ENCODE peak calls at places on chromosomes 7 and 10, in nine cellular contexts. One of them, this sample, is unnamed.

GRCh38 chr7:70846208-70846607 is 285.7 kb upstream of the GALNT17 start:
- DNase-seq in body of pancreas: no peak
- DNase-seq in fibroblast of mammary gland: no peak
- DNase-seq in HFF-Myc: no peak
- DNase-seq in breast epithelium: no peak
- DNase-seq in epithelial cell of esophagus: no peak
- DNase-seq in mammary epithelial cell: no peak
- DNase-seq in GM20000: no peak
- DNase-seq in retinal pigment epithelial cell: no peak
- DNase-seq in this sample: no peak

GRCh38 chr10:113297226-113297625 is 255.6 kb upstream of the HABP2 start:
- DNase-seq in retinal pigment epithelial cell: no peak
- DNase-seq in fibroblast of mammary gland: no peak
- DNase-seq in epithelial cell of esophagus: peak
- DNase-seq in mammary epithelial cell: no peak
- DNase-seq in breast epithelium: peak
- DNase-seq in GM20000: no peak
- DNase-seq in HFF-Myc: no peak
- DNase-seq in body of pancreas: no peak
- DNase-seq in this sample: peak

GRCh38 chr7:101913876-101914275 is 96.5 kb downstream of the CUX1 start:
- DNase-seq in epithelial cell of esophagus: no peak
- DNase-seq in GM20000: no peak
- DNase-seq in body of pancreas: no peak
- DNase-seq in HFF-Myc: no peak
- DNase-seq in retinal pigment epithelial cell: no peak
- DNase-seq in breast epithelium: no peak
- DNase-seq in fibroblast of mammary gland: peak
- DNase-seq in mammary epithelial cell: no peak
- DNase-seq in this sample: no peak

GRCh38 chr7:100693312-100694195 is 496 bp downstream of the GIGYF1 start:
- DNase-seq in retinal pigment epithelial cell: no peak
- DNase-seq in body of pancreas: no peak
- DNase-seq in epithelial cell of esophagus: no peak
- DNase-seq in mammary epithelial cell: no peak
- DNase-seq in HFF-Myc: no peak
- DNase-seq in GM20000: peak
- DNase-seq in breast epithelium: no peak
- DNase-seq in fibroblast of mammary gland: no peak
- DNase-seq in this sample: no peak

GRCh38 chr10:124306922-124307371 is 111.8 kb downstream of the OAT start:
- DNase-seq in breast epithelium: no peak
- DNase-seq in epithelial cell of esophagus: peak
- DNase-seq in mammary epithelial cell: peak
- DNase-seq in body of pancreas: peak
- DNase-seq in fibroblast of mammary gland: peak
- DNase-seq in retinal pigment epithelial cell: no peak
- DNase-seq in HFF-Myc: no peak
- DNase-seq in GM20000: no peak
- DNase-seq in this sample: no peak

GRCh38 chr7:98409843-98410242 is 9.0 kb upstream of the BAIAP2L1 start:
- DNase-seq in body of pancreas: no peak
- DNase-seq in fibroblast of mammary gland: no peak
- DNase-seq in breast epithelium: no peak
- DNase-seq in GM20000: no peak
- DNase-seq in HFF-Myc: no peak
- DNase-seq in epithelial cell of esophagus: no peak
- DNase-seq in retinal pigment epithelial cell: no peak
- DNase-seq in mammary epithelial cell: no peak
- DNase-seq in this sample: no peak

GRCh38 chr7:148553979-148554378 is 36.6 kb upstream of the C7orf33 start:
- DNase-seq in HFF-Myc: no peak
- DNase-seq in body of pancreas: no peak
- DNase-seq in mammary epithelial cell: no peak
- DNase-seq in epithelial cell of esophagus: no peak
- DNase-seq in breast epithelium: no peak
- DNase-seq in GM20000: no peak
- DNase-seq in fibroblast of mammary gland: no peak
- DNase-seq in retinal pigment epithelial cell: no peak
- DNase-seq in this sample: no peak

GRCh38 chr10:84008878-84009277 is 130.4 kb upstream of the GHITM start:
- DNase-seq in GM20000: peak
- DNase-seq in mammary epithelial cell: no peak
- DNase-seq in breast epithelium: no peak
- DNase-seq in retinal pigment epithelial cell: no peak
- DNase-seq in fibroblast of mammary gland: peak
- DNase-seq in body of pancreas: no peak
- DNase-seq in epithelial cell of esophagus: peak
- DNase-seq in HFF-Myc: no peak
- DNase-seq in this sample: peak

GRCh38 chr10:32360241-32360640 is 13.3 kb upstream of the EPC1 start:
- DNase-seq in GM20000: no peak
- DNase-seq in retinal pigment epithelial cell: no peak
- DNase-seq in mammary epithelial cell: no peak
- DNase-seq in breast epithelium: no peak
- DNase-seq in HFF-Myc: no peak
- DNase-seq in body of pancreas: no peak
- DNase-seq in epithelial cell of esophagus: no peak
- DNase-seq in fibroblast of mammary gland: no peak
- DNase-seq in this sample: no peak

GRCh38 chr7:55147101-55147500 is 128.3 kb downstream of the EGFR start:
- DNase-seq in HFF-Myc: no peak
- DNase-seq in retinal pigment epithelial cell: no peak
- DNase-seq in GM20000: no peak
- DNase-seq in epithelial cell of esophagus: no peak
- DNase-seq in breast epithelium: no peak
- DNase-seq in mammary epithelial cell: no peak
- DNase-seq in fibroblast of mammary gland: no peak
- DNase-seq in body of pancreas: no peak
- DNase-seq in this sample: no peak

GRCh38 chr7:115924398-115924797 is 106.2 kb downstream of the TFEC start:
- DNase-seq in epithelial cell of esophagus: no peak
- DNase-seq in retinal pigment epithelial cell: no peak
- DNase-seq in mammary epithelial cell: no peak
- DNase-seq in breast epithelium: no peak
- DNase-seq in HFF-Myc: no peak
- DNase-seq in body of pancreas: peak
- DNase-seq in fibroblast of mammary gland: no peak
- DNase-seq in GM20000: no peak
- DNase-seq in this sample: no peak

GRCh38 chr7:36784991-36785940 is 61.0 kb upstream of the AOAH start:
- DNase-seq in breast epithelium: peak
- DNase-seq in fibroblast of mammary gland: no peak
- DNase-seq in mammary epithelial cell: peak
- DNase-seq in retinal pigment epithelial cell: no peak
- DNase-seq in body of pancreas: peak
- DNase-seq in GM20000: peak
- DNase-seq in epithelial cell of esophagus: peak
- DNase-seq in HFF-Myc: no peak
- DNase-seq in this sample: no peak

GRCh38 chr10:91805110-91805825 is 7.0 kb downstream of the TNKS2 start:
- DNase-seq in retinal pigment epithelial cell: no peak
- DNase-seq in fibroblast of mammary gland: no peak
- DNase-seq in epithelial cell of esophagus: peak
- DNase-seq in body of pancreas: no peak
- DNase-seq in breast epithelium: no peak
- DNase-seq in HFF-Myc: no peak
- DNase-seq in GM20000: no peak
- DNase-seq in mammary epithelial cell: no peak
- DNase-seq in this sample: no peak

GRCh38 chr7:24756545-24756988 is 697 bp downstream of the GSDME start:
- DNase-seq in HFF-Myc: no peak
- DNase-seq in epithelial cell of esophagus: no peak
- DNase-seq in breast epithelium: no peak
- DNase-seq in mammary epithelial cell: no peak
- DNase-seq in fibroblast of mammary gland: no peak
- DNase-seq in body of pancreas: no peak
- DNase-seq in retinal pigment epithelial cell: no peak
- DNase-seq in GM20000: peak
- DNase-seq in this sample: no peak

GRCh38 chr10:625335-625699 is 64.2 kb downstream of the DIP2C start:
- DNase-seq in mammary epithelial cell: no peak
- DNase-seq in breast epithelium: no peak
- DNase-seq in retinal pigment epithelial cell: no peak
- DNase-seq in body of pancreas: peak
- DNase-seq in epithelial cell of esophagus: no peak
- DNase-seq in HFF-Myc: no peak
- DNase-seq in GM20000: no peak
- DNase-seq in fibroblast of mammary gland: no peak
- DNase-seq in this sample: no peak

GRCh38 chr10:30056281-30056680 is 3.1 kb downstream of the JCAD start:
- DNase-seq in fibroblast of mammary gland: no peak
- DNase-seq in GM20000: no peak
- DNase-seq in retinal pigment epithelial cell: no peak
- DNase-seq in HFF-Myc: no peak
- DNase-seq in mammary epithelial cell: no peak
- DNase-seq in body of pancreas: no peak
- DNase-seq in epithelial cell of esophagus: no peak
- DNase-seq in breast epithelium: no peak
- DNase-seq in this sample: no peak

GRCh38 chr7:155885162-155886160 is 73.2 kb upstream of the SHH start:
- DNase-seq in epithelial cell of esophagus: peak
- DNase-seq in HFF-Myc: no peak
- DNase-seq in retinal pigment epithelial cell: peak
- DNase-seq in GM20000: no peak
- DNase-seq in breast epithelium: no peak
- DNase-seq in body of pancreas: no peak
- DNase-seq in fibroblast of mammary gland: peak
- DNase-seq in mammary epithelial cell: no peak
- DNase-seq in this sample: peak

GRCh38 chr7:18165176-18165575 is 137.5 kb upstream of the PRPS1L1 start:
- DNase-seq in breast epithelium: no peak
- DNase-seq in body of pancreas: no peak
- DNase-seq in epithelial cell of esophagus: no peak
- DNase-seq in HFF-Myc: no peak
- DNase-seq in mammary epithelial cell: no peak
- DNase-seq in retinal pigment epithelial cell: no peak
- DNase-seq in fibroblast of mammary gland: no peak
- DNase-seq in GM20000: no peak
- DNase-seq in this sample: no peak

GRCh38 chr10:9331583-9332008 is 1277.1 kb downstream of the GATA3 start:
- DNase-seq in GM20000: peak
- DNase-seq in retinal pigment epithelial cell: peak
- DNase-seq in body of pancreas: no peak
- DNase-seq in mammary epithelial cell: peak
- DNase-seq in fibroblast of mammary gland: peak
- DNase-seq in HFF-Myc: peak
- DNase-seq in epithelial cell of esophagus: peak
- DNase-seq in breast epithelium: no peak
- DNase-seq in this sample: no peak
- TF ChIP-seq CTCF in GM20000: peak
- TF ChIP-seq CTCF in retinal pigment epithelial cell: peak
- TF ChIP-seq CTCF in body of pancreas: peak
- TF ChIP-seq CTCF in mammary epithelial cell: peak
- TF ChIP-seq CTCF in fibroblast of mammary gland: peak
- TF ChIP-seq CTCF in HFF-Myc: peak
- TF ChIP-seq CTCF in epithelial cell of esophagus: peak
- TF ChIP-seq CTCF in breast epithelium: peak
- TF ChIP-seq CTCF in this sample: peak

GRCh38 chr10:78971094-78971682 is 97.6 kb upstream of the ZMIZ1 start:
- DNase-seq in mammary epithelial cell: no peak
- DNase-seq in retinal pigment epithelial cell: no peak
- DNase-seq in GM20000: no peak
- DNase-seq in body of pancreas: no peak
- DNase-seq in HFF-Myc: no peak
- DNase-seq in fibroblast of mammary gland: no peak
- DNase-seq in breast epithelium: no peak
- DNase-seq in epithelial cell of esophagus: no peak
- DNase-seq in this sample: no peak

GRCh38 chr10:78972160-78972946 is 96.4 kb upstream of the ZMIZ1 start:
- DNase-seq in fibroblast of mammary gland: peak
- DNase-seq in GM20000: no peak
- DNase-seq in retinal pigment epithelial cell: peak
- DNase-seq in epithelial cell of esophagus: no peak
- DNase-seq in breast epithelium: peak
- DNase-seq in HFF-Myc: peak
- DNase-seq in mammary epithelial cell: peak
- DNase-seq in body of pancreas: peak
- DNase-seq in this sample: peak

GRCh38 chr10:78972947-78973900 is 95.5 kb upstream of the ZMIZ1 start:
- DNase-seq in body of pancreas: peak
- DNase-seq in mammary epithelial cell: peak
- DNase-seq in retinal pigment epithelial cell: peak
- DNase-seq in GM20000: peak
- DNase-seq in breast epithelium: peak
- DNase-seq in fibroblast of mammary gland: peak
- DNase-seq in epithelial cell of esophagus: peak
- DNase-seq in HFF-Myc: peak
- DNase-seq in this sample: peak

GRCh38 chr10:78974409-78975317 is 94.1 kb upstream of the ZMIZ1 start:
- DNase-seq in mammary epithelial cell: peak
- DNase-seq in GM20000: peak
- DNase-seq in body of pancreas: peak
- DNase-seq in breast epithelium: peak
- DNase-seq in retinal pigment epithelial cell: peak
- DNase-seq in epithelial cell of esophagus: peak
- DNase-seq in fibroblast of mammary gland: peak
- DNase-seq in HFF-Myc: peak
- DNase-seq in this sample: peak

GRCh38 chr10:78973901-78974408 is 94.8 kb upstream of the ZMIZ1 start:
- DNase-seq in GM20000: no peak
- DNase-seq in HFF-Myc: peak
- DNase-seq in body of pancreas: peak
- DNase-seq in epithelial cell of esophagus: no peak
- DNase-seq in mammary epithelial cell: no peak
- DNase-seq in breast epithelium: peak
- DNase-seq in retinal pigment epithelial cell: peak
- DNase-seq in fibroblast of mammary gland: peak
- DNase-seq in this sample: no peak
- TF ChIP-seq CTCF in GM20000: no peak
- TF ChIP-seq CTCF in HFF-Myc: no peak
- TF ChIP-seq CTCF in body of pancreas: no peak
- TF ChIP-seq CTCF in epithelial cell of esophagus: no peak
- TF ChIP-seq CTCF in mammary epithelial cell: no peak
- TF ChIP-seq CTCF in breast epithelium: no peak
- TF ChIP-seq CTCF in retinal pigment epithelial cell: no peak
- TF ChIP-seq CTCF in fibroblast of mammary gland: no peak
- TF ChIP-seq CTCF in this sample: no peak

DNA sequence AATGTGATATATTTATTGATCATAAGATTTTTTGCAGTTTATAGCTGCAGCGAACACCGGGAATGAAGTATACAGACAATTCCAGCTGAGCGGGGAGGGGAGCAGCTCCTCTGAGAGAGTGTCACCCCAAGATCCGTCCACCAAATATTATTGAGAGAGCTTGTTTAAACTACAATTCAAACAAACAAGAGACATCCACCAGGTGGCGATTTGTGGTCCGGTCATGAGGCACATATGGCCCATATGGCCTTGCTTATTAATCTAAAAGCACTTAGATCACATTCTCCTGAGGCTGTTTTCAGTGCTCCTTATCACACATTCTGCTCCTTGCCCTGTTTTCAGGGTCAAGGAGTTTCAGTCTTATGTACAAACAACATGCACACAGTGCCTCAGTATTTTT is 83.1 kb downstream of the THSD7A start:
- DNase-seq in retinal pigment epithelial cell: no peak
- DNase-seq in GM20000: no peak
- DNase-seq in breast epithelium: no peak
- DNase-seq in epithelial cell of esophagus: peak
- DNase-seq in body of pancreas: no peak
- DNase-seq in mammary epithelial cell: no peak
- DNase-seq in HFF-Myc: no peak
- DNase-seq in fibroblast of mammary gland: no peak
- DNase-seq in this sample: no peak
- TF ChIP-seq CTCF in retinal pigment epithelial cell: peak
- TF ChIP-seq CTCF in GM20000: no peak
- TF ChIP-seq CTCF in breast epithelium: no peak
- TF ChIP-seq CTCF in epithelial cell of esophagus: no peak
- TF ChIP-seq CTCF in body of pancreas: no peak
- TF ChIP-seq CTCF in mammary epithelial cell: no peak
- TF ChIP-seq CTCF in HFF-Myc: peak
- TF ChIP-seq CTCF in fibroblast of mammary gland: no peak
- TF ChIP-seq CTCF in this sample: no peak

GRCh38 chr10:77907900-77908717 is 18.4 kb downstream of the DLG5 start:
- DNase-seq in retinal pigment epithelial cell: no peak
- DNase-seq in mammary epithelial cell: no peak
- DNase-seq in HFF-Myc: no peak
- DNase-seq in epithelial cell of esophagus: peak
- DNase-seq in body of pancreas: no peak
- DNase-seq in fibroblast of mammary gland: no peak
- DNase-seq in breast epithelium: no peak
- DNase-seq in GM20000: no peak
- DNase-seq in this sample: peak
- TF ChIP-seq CTCF in retinal pigment epithelial cell: peak
- TF ChIP-seq CTCF in mammary epithelial cell: peak
- TF ChIP-seq CTCF in HFF-Myc: peak
- TF ChIP-seq CTCF in epithelial cell of esophagus: peak
- TF ChIP-seq CTCF in body of pancreas: no peak
- TF ChIP-seq CTCF in fibroblast of mammary gland: peak
- TF ChIP-seq CTCF in breast epithelium: no peak
- TF ChIP-seq CTCF in GM20000: peak
- TF ChIP-seq CTCF in this sample: peak

This sample was measured in Calu3.